ENCODE peak calls at places on chromosomes 12 and 14, in six cellular contexts. X is HL-60, N is uterus, A is Caco-2, L is astrocyte of the cerebellum, E is HFF-Myc. Y is an unnamed sample.
A peak's percentile ranks its signal among the peaks of the same experiment; 100 is the strongest.

GRCh38 chr12:109888179-109889020 is 8.1 kb upstream of the GLTP start:
- DNase-seq in N (no peak), A (no peak), X (peak; percentile 79), E (peak; percentile 68), L (no peak), Y (peak; percentile 76)

GRCh38 chr14:45258073-45258472 is 5.1 kb upstream of the MIS18BP1 start:
- DNase-seq in A (no peak), E (no peak), L (no peak), N (no peak), X (no peak), Y (no peak)

GRCh38 chr12:124236651-124237050 is 58.2 kb upstream of the RFLNA start:
- DNase-seq in A (peak; percentile 51), N (no peak), X (no peak), L (peak; percentile 73), E (no peak), Y (peak; percentile 87)

GRCh38 chr14:90520326-90520725 is 123.5 kb downstream of the CALM1 start:
- DNase-seq in X (no peak), E (no peak), N (no peak), L (no peak), A (no peak), Y (no peak)

GRCh38 chr14:73386342-73386741 is 72.0 kb downstream of the NUMB start:
- DNase-seq in L (no peak), N (no peak), X (no peak), A (no peak), E (no peak), Y (no peak)

GRCh38 chr14:23068792-23069412 is 11.6 kb upstream of the CDH24 start:
- DNase-seq in A (peak; percentile 89), N (peak; percentile 86), L (peak; percentile 90), E (peak; percentile 92), X (peak; percentile 84), Y (peak; percentile 95)

GRCh38 chr12:59808317-59808910 is 212.6 kb downstream of the SLC16A7 start:
- DNase-seq in L (peak; percentile 5), N (no peak), A (no peak), E (no peak), X (peak; percentile 13), Y (peak; percentile 61)

GRCh38 chr12:79765157-79765556 is 74.4 kb upstream of the PAWR start:
- DNase-seq in E (no peak), A (no peak), L (no peak), N (no peak), X (no peak), Y (no peak)

GRCh38 chr12:126784328-126784921 is 1482.5 kb upstream of the TMEM132C start:
- DNase-seq in L (peak; percentile 2), E (no peak), A (peak; percentile 48), X (peak; percentile 26), N (no peak), Y (peak; percentile 62)

GRCh38 chr12:10097521-10097920 is 1.3 kb downstream of the CLEC1A start:
- DNase-seq in X (no peak), L (no peak), E (peak; percentile 88), A (no peak), N (no peak), Y (no peak)

GRCh38 chr14:90114554-90114953 is 52.8 kb downstream of the KCNK13 start:
- DNase-seq in A (peak; percentile 42), X (no peak), E (no peak), L (no peak), N (no peak), Y (no peak)

GRCh38 chr14:47790477-47790876 is 115.1 kb upstream of the MDGA2 start:
- DNase-seq in E (no peak), L (no peak), A (no peak), X (no peak), N (no peak), Y (no peak)

GRCh38 chr12:104353012-104353981 is 49.8 kb downstream of the EID3 start:
- DNase-seq in L (no peak), N (no peak), X (no peak), A (no peak), E (no peak), Y (no peak)

GRCh38 chr12:100717733-100718067 is 76.9 kb upstream of the ANO4 start:
- DNase-seq in L (no peak), A (no peak), E (no peak), N (no peak), X (no peak), Y (peak; percentile 19)
- H3K4me3 ChIP-seq in L (peak overlapping the region; percentile 43), A (no peak overlapping the region), E (peak overlapping the region; percentile 27), N (no peak overlapping the region), X (no peak overlapping the region), Y (peak overlapping the region; percentile 55)

GRCh38 chr14:74507796-74508195 is 14.2 kb downstream of the ISCA2 start:
- DNase-seq in L (no peak), N (no peak), E (no peak), A (no peak), X (no peak), Y (no peak)

GRCh38 chr14:74508292-74508731 is 14.7 kb downstream of the ISCA2 start:
- DNase-seq in N (no peak), A (no peak), L (no peak), E (no peak), X (no peak), Y (peak; percentile 20)

GRCh38 chr14:74509587-74510210 is 16.1 kb downstream of the ISCA2 start:
- DNase-seq in L (no peak), A (no peak), N (no peak), X (no peak), E (no peak), Y (no peak)

GRCh38 chr14:74510211-74510931 is 16.8 kb downstream of the ISCA2 start:
- DNase-seq in X (no peak), N (no peak), L (no peak), E (no peak), A (peak; percentile 14), Y (peak; percentile 49)

DNA sequence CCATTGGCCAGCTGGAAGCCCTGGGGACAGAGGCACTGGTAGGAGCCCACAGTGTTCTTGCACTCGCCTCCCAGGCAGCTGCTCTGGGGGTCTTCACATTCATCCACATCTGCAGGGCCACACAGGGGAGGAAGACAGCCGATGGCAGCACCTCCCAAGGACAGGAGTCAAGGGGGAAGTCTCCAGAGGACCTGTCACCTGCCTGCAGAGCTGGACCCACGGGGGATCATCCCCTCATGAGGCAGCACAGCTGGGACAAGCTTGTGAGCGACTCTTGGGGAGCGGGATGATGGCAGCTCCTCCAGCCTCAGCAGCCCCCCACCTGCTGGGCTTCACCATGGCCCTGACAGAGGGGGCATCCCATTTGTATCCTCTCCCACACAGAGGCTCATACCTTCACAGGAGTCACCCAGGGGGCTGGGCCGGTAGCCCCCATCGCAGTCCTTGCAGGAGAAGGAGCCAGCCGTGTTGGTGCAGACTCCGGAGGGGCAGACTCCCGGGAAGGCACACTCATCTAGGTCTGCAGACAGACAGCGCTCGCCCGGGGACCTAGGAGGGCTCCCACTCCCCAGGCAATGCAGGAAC is 15.4 kb downstream of the ISCA2 start:
- DNase-seq in X (no peak), L (no peak), A (no peak), N (no peak), E (no peak), Y (no peak)
- TF ChIP-seq CTCF in X (no peak), L (no peak), A (no peak), N (no peak), E (no peak), Y (no peak)

GRCh38 chr12:94618995-94619695 is 31.2 kb downstream of the TMCC3 start:
- DNase-seq in L (no peak), X (no peak), E (peak; percentile 71), A (no peak), N (no peak), Y (peak; percentile 57)

GRCh38 chr12:94614288-94614721 is 36.1 kb downstream of the TMCC3 start:
- DNase-seq in X (no peak), L (no peak), A (peak; percentile 88), N (no peak), E (no peak), Y (no peak)

GRCh38 chr12:94617101-94617500 is 33.3 kb downstream of the TMCC3 start:
- DNase-seq in X (no peak), A (no peak), E (no peak), L (no peak), N (no peak), Y (no peak)

GRCh38 chr12:94615284-94616216 is 34.8 kb downstream of the TMCC3 start:
- DNase-seq in A (peak; percentile 62), L (no peak), N (no peak), X (no peak), E (no peak), Y (peak; percentile 44)

GRCh38 chr12:94616217-94616729 is 34.1 kb downstream of the TMCC3 start:
- DNase-seq in E (no peak), X (no peak), N (no peak), L (no peak), A (peak; percentile 62), Y (peak; percentile 18)
- H3K4me3 ChIP-seq in E (no peak overlapping the region), X (no peak overlapping the region), N (no peak overlapping the region), L (no peak overlapping the region), A (peak overlapping the region; percentile 20), Y (no peak overlapping the region)

DNA sequence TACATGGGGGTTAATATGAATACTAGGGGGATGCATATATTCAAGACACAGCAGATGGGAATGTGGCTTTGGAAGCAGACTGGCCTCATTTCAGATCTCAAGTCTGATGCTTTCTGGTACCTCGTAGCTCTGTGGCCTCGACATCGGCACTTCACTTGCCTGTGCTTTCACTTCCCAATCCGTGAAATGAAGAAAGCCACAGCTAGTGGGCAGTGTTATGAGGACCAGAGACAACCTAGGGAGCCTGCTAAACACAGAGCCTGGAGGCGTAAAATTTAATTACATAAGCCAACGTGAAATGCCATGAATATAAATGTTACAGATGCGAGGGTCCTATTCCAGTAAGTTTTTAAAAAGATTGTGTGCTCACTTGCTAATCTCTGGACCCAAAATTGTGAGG is 286.0 kb downstream of the TMEM132D start:
- DNase-seq in X (no peak), A (no peak), L (no peak), N (no peak), E (no peak), Y (no peak)
- TF ChIP-seq CTCF in X (no peak), A (no peak), L (no peak), N (no peak), E (no peak), Y (no peak)

GRCh38 chr14:63896278-63896720 is 43.5 kb downstream of the SYNE2 start:
- DNase-seq in X (no peak), N (peak; percentile 69), E (no peak), A (no peak), L (peak; percentile 99), Y (peak; percentile 99)
- H3K4me3 ChIP-seq in X (no peak overlapping the region), N (no peak overlapping the region), E (no peak overlapping the region), A (no peak overlapping the region), L (no peak overlapping the region), Y (no peak overlapping the region)

GRCh38 chr12:74370608-74371216 is 166.9 kb upstream of the ATXN7L3B start:
- DNase-seq in A (no peak), L (no peak), E (no peak), N (no peak), X (no peak), Y (no peak)

DNA sequence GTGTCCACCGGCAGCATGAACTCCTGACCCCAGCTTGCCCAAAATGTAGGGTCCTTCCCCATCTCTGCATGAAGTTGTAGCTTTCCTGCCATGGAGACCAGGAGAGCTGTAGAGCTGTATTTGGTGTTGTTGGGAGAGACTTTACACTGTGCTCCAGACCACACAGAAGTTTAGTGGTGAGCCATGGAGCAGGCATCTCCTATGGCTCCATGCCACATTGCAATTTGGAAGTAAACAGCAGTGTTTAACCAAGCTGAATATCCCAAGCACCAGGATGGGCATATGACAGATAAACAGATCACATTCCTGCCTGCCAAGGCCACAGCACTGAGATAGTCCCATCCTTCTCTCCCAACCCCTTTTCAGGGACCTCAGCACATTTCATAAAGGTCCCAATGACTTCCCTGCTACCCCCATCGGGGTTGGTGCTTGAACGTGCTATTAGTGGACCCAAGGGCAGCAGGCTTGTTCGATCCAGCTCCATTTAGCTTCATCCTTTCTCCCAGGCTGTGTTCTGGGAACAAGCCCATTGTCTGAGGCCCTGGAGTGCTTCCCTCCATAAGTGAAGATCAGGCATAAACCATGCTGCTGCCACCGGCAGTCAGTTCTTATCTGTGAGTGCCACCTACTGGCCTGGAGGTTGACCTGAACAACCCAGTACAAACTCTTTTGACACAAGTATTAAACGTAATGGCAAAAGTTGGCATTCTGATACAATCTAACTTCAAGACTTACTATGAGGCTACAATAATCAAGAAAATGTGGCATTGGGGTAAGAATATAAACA is 172.3 kb upstream of the ATXN7L3B start:
- DNase-seq in L (peak; percentile 31), N (no peak), X (peak; percentile 33), E (no peak), A (peak; percentile 44), Y (peak; percentile 80)
- TF ChIP-seq CTCF in L (peak; percentile 53), N (no peak), X (no peak), E (peak; percentile 47), A (peak; percentile 34), Y (peak; percentile 76)